ENCODE peak calls at places on chromosome 21, in nine cellular contexts. J is tibial artery, W is AG10803, H is fibroblast of lung, B is heart left ventricle, K is OCI-LY7, A is H9, M is AG09309, V is foreskin keratinocyte. D is an unnamed sample.

GRCh38 chr21:27423906-27424595 is 457.2 kb upstream of the ADAMTS5 start:
- DNase-seq in K (no peak), W (peak), M (peak), B (no peak), A (peak), V (peak), J (no peak), H (no peak), D (peak)

GRCh38 chr21:37636152-37636860 is 269.7 kb downstream of the DYRK1A start:
- DNase-seq in K (no peak), M (peak), H (peak), J (no peak), B (no peak), W (peak), A (no peak), V (peak), D (peak)

GRCh38 chr21:14120091-14120734 is 90.5 kb downstream of the LIPI start:
- DNase-seq in M (no peak), B (no peak), A (peak), H (no peak), W (peak), V (no peak), K (peak), J (no peak), D (no peak)

GRCh38 chr21:38311765-38312164 is 55.0 kb downstream of the KCNJ15 start:
- DNase-seq in M (no peak), B (no peak), V (no peak), H (no peak), W (peak), K (no peak), A (no peak), J (no peak), D (no peak)

GRCh38 chr21:24895885-24896734 is 711.2 kb downstream of the MRPL39 start:
- DNase-seq in K (no peak), A (no peak), B (no peak), H (peak), V (peak), J (no peak), M (no peak), W (peak), D (no peak)

GRCh38 chr21:38661296-38662223 is 144.2 kb upstream of the ETS2 start:
- DNase-seq in H (peak), W (peak), M (no peak), A (peak), B (peak), V (peak), K (no peak), J (peak), D (peak)

GRCh38 chr21:30044447-30045064 is 104.8 kb upstream of the GRIK1 start:
- DNase-seq in A (no peak), W (peak), M (no peak), H (peak), B (no peak), K (peak), J (no peak), V (peak), D (peak)

GRCh38 chr21:45999581-46000181 is 18.1 kb downstream of the COL6A1 start:
- DNase-seq in M (no peak), K (no peak), W (no peak), H (no peak), A (peak), V (no peak), B (no peak), J (peak), D (no peak)

GRCh38 chr21:31162827-31163226 is 124.6 kb upstream of the KRTAP19-8 start:
- DNase-seq in M (no peak), H (peak), A (no peak), K (no peak), W (peak), V (peak), B (no peak), J (no peak), D (peak)

GRCh38 chr21:28657576-28657975 is 335.1 kb downstream of the LTN1 start:
- DNase-seq in M (no peak), B (no peak), J (no peak), A (no peak), W (no peak), V (no peak), H (no peak), K (no peak), D (no peak)

GRCh38 chr21:23613014-23613413 is 1994.3 kb downstream of the MRPL39 start:
- DNase-seq in V (no peak), W (no peak), M (no peak), B (no peak), K (no peak), J (no peak), H (no peak), A (no peak), D (no peak)

GRCh38 chr21:37908691-37909090 is 7.6 kb downstream of the KCNJ6 start:
- DNase-seq in K (no peak), B (no peak), J (no peak), W (no peak), A (no peak), H (no peak), V (no peak), M (no peak), D (no peak)

GRCh38 chr21:41519806-41520559 is 12.0 kb upstream of the TMPRSS2 start:
- DNase-seq in W (no peak), M (no peak), J (no peak), A (no peak), K (no peak), V (no peak), B (no peak), H (no peak), D (no peak)

GRCh38 chr21:37762606-37763005 is 153.7 kb downstream of the KCNJ6 start:
- DNase-seq in M (no peak), A (no peak), J (no peak), W (peak), B (no peak), V (no peak), K (no peak), H (peak), D (no peak)

GRCh38 chr21:37006521-37007291 is at the start of gene RIPPLY3:
- DNase-seq in K (no peak), M (no peak), B (no peak), H (no peak), J (no peak), W (peak), V (peak), A (peak), D (no peak)

GRCh38 chr21:36773111-36773510 is 74.2 kb downstream of the SIM2 start:
- DNase-seq in K (no peak), W (peak), M (peak), H (peak), V (peak), A (no peak), J (peak), B (peak), D (peak)

GRCh38 chr21:14493731-14494130 is 52.4 kb downstream of the SAMSN1 start:
- DNase-seq in M (no peak), H (no peak), K (no peak), J (no peak), B (no peak), V (no peak), A (no peak), W (no peak), D (no peak)

GRCh38 chr21:45380566-45380965 is 24.4 kb upstream of the COL18A1 start:
- DNase-seq in A (no peak), W (no peak), J (peak), B (no peak), K (no peak), V (no peak), H (no peak), M (no peak), D (no peak)

GRCh38 chr21:45443595-45444181 is 38.7 kb downstream of the COL18A1 start:
- DNase-seq in W (no peak), M (no peak), A (no peak), B (no peak), H (no peak), K (no peak), V (no peak), J (no peak), D (no peak)

GRCh38 chr21:46438241-46438640 is 20.4 kb upstream of the DIP2A start:
- DNase-seq in H (no peak), M (no peak), V (no peak), K (no peak), A (no peak), B (no peak), J (no peak), W (no peak), D (no peak)

GRCh38 chr21:36188081-36188681 is 31.6 kb downstream of the DOP1B start:
- DNase-seq in M (no peak), B (peak), K (no peak), W (no peak), J (no peak), A (no peak), H (no peak), V (no peak), D (no peak)

GRCh38 chr21:28016571-28016970 is 976.1 kb downstream of the LTN1 start:
- DNase-seq in B (no peak), J (no peak), K (no peak), W (no peak), H (no peak), A (no peak), M (no peak), V (peak), D (no peak)

GRCh38 chr21:28804089-28804670 is 188.5 kb downstream of the LTN1 start:
- DNase-seq in K (no peak), B (no peak), J (peak), W (no peak), H (no peak), A (no peak), V (no peak), M (no peak), D (no peak)

GRCh38 chr21:38768385-38769071 is 37.2 kb upstream of the ETS2 start:
- DNase-seq in V (peak), J (no peak), H (peak), A (no peak), B (no peak), W (peak), M (no peak), K (peak), D (peak)

GRCh38 chr21:31255846-31256395 is 88.1 kb downstream of the TIAM1 start:
- DNase-seq in H (no peak), W (no peak), J (no peak), K (no peak), V (no peak), A (no peak), M (no peak), B (no peak), D (no peak)

GRCh38 chr21:46181436-46181835 is 2.8 kb downstream of the SPATC1L start:
- DNase-seq in B (no peak), V (no peak), A (peak), K (no peak), J (no peak), H (no peak), M (no peak), W (no peak), D (no peak)

GRCh38 chr21:17688912-17689874 is 76.5 kb upstream of the BTG3 start:
- DNase-seq in M (no peak), V (peak), J (no peak), W (no peak), H (no peak), K (peak), B (peak), A (peak), D (peak)

GRCh38 chr21:41631564-41632461 is 123.9 kb upstream of the TMPRSS2 start:
- DNase-seq in W (peak), B (no peak), A (no peak), V (peak), M (no peak), H (peak), J (no peak), K (no peak), D (no peak)

GRCh38 chr21:45423201-45423955 is 18.4 kb downstream of the COL18A1 start:
- DNase-seq in K (no peak), B (no peak), V (no peak), J (no peak), W (no peak), M (no peak), H (no peak), A (no peak), D (no peak)

GRCh38 chr21:18499761-18500376 is 96.3 kb upstream of the TMPRSS15 start:
- DNase-seq in K (peak), J (peak), H (peak), B (no peak), W (peak), V (no peak), A (no peak), M (no peak), D (peak)

GRCh38 chr21:27787046-27787445 is 820.2 kb upstream of the ADAMTS5 start:
- DNase-seq in V (peak), B (no peak), A (no peak), W (no peak), K (no peak), H (no peak), J (no peak), M (no peak), D (no peak)

GRCh38 chr21:27831177-27831576 is 864.3 kb upstream of the ADAMTS5 start:
- DNase-seq in M (no peak), V (no peak), J (no peak), K (no peak), A (no peak), B (no peak), W (peak), H (no peak), D (no peak)

GRCh38 chr21:20882462-20883415 is 115.5 kb upstream of the NCAM2 start:
- DNase-seq in B (no peak), K (peak), A (peak), J (no peak), H (peak), M (no peak), V (peak), W (no peak), D (peak)

GRCh38 chr21:45829566-45830147 is 151.9 kb upstream of the COL6A1 start:
- DNase-seq in K (no peak), A (peak), H (no peak), J (no peak), B (no peak), W (no peak), V (no peak), M (no peak), D (no peak)

GRCh38 chr21:38228115-38228514 is 28.7 kb upstream of the KCNJ15 start:
- DNase-seq in V (peak), H (no peak), M (no peak), K (no peak), A (peak), B (no peak), W (no peak), J (no peak), D (no peak)

GRCh38 chr21:16074950-16075489 is 345.2 kb downstream of the USP25 start:
- DNase-seq in J (no peak), M (no peak), B (no peak), A (no peak), W (no peak), K (no peak), V (no peak), H (no peak), D (no peak)

GRCh38 chr21:16071761-16072160 is 342.0 kb downstream of the USP25 start:
- DNase-seq in K (no peak), A (no peak), W (no peak), H (no peak), M (no peak), J (no peak), V (no peak), B (no peak), D (no peak)

GRCh38 chr21:16072176-16072575 is 342.4 kb downstream of the USP25 start:
- DNase-seq in H (no peak), W (no peak), M (no peak), B (no peak), A (no peak), K (no peak), J (no peak), V (no peak), D (no peak)

GRCh38 chr21:16072692-16073091 is 342.9 kb downstream of the USP25 start:
- DNase-seq in K (no peak), V (peak), W (peak), B (no peak), J (no peak), A (no peak), H (peak), M (peak), D (peak)

DNA sequence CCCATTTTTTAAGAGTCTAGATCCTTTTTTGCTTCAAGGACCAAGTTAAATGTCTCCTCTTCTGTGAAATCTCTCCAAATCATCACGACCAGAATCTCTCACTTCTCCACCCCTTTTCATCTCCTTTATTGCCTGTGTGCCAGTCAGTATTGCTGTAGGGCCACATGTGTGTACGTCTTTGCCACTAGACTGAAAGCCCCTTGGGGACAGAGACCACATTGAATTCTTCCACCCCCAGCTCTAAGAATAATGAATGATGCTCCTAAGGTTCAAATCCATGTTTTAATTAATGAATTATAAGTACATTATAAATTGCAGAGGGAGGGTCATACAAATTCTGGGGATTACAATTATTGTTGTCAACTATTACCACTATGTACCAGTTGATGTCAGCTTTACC is 343.8 kb downstream of the USP25 start:
- DNase-seq in A (no peak), V (no peak), M (no peak), W (no peak), K (no peak), B (no peak), J (no peak), H (no peak), D (no peak)
- TF ChIP-seq CTCF in A (no peak), V (no peak), M (no peak), W (no peak), K (no peak), B (no peak), J (no peak), H (no peak), D (no peak)

DNA sequence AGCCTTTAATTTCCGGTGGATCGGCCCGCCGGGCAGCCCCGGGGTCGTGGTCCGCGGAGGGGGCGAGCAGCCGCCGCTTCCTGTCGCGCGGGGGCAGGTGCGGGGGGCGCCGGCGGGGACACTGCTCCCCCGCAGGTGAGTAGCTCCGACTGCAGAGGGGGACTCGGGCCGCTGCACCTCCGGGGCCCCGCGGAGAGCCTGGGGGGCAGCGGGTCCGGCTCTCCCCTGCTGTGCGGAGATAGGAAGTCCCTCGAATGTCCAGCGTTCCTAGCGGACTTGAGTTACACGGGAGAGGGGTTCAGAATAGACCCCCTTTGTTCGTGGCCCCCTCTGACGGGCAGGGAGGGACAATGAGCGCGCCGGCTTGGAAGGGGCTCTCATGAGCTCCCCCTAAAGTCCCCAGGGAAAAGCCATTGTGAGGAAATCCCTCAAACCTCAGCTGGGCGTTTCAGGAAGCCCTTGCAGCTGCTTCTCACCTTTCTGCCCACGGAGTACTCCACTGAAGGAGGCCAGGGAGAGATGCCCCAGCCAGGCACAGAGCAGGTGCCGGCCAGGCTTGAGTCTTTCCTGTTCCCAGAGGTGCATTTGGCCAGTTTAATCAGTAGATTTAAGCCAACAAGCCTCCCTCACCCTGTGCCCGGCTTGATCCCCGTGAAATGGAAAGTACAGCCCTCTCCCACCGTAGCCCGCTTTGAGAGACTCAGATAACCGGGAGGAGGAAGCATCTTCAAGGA is 925 bp downstream of the PDE9A start:
- DNase-seq in K (peak), A (no peak), V (no peak), B (no peak), W (no peak), J (no peak), H (no peak), M (no peak), D (no peak)
- TF ChIP-seq CTCF in K (peak), A (peak), V (no peak), B (no peak), W (no peak), J (no peak), H (no peak), M (no peak), D (no peak)

GRCh38 chr21:39968010-39968409 is 100.8 kb downstream of the PCP4 start:
- DNase-seq in A (peak), V (no peak), K (no peak), J (no peak), W (no peak), B (no peak), M (no peak), H (no peak), D (no peak)
- TF ChIP-seq CTCF in A (peak), V (no peak), K (peak), J (no peak), W (no peak), B (no peak), M (no peak), H (no peak), D (no peak)

GRCh38 chr21:33378081-33378480 is 25.1 kb upstream of the IFNGR2 start:
- DNase-seq in V (no peak), B (no peak), W (no peak), M (no peak), K (no peak), A (no peak), J (no peak), H (no peak), D (no peak)

GRCh38 chr21:33377221-33377620 is 26.0 kb upstream of the IFNGR2 start:
- DNase-seq in V (no peak), A (no peak), J (no peak), M (no peak), K (no peak), H (no peak), B (no peak), W (no peak), D (no peak)

GRCh38 chr21:33383056-33383888 is 19.9 kb upstream of the IFNGR2 start:
- DNase-seq in A (peak), M (no peak), V (peak), H (peak), W (peak), K (peak), J (peak), B (peak), D (peak)

GRCh38 chr21:33384851-33385331 is 18.3 kb upstream of the IFNGR2 start:
- DNase-seq in K (peak), M (no peak), H (peak), V (no peak), B (no peak), A (no peak), J (no peak), W (no peak), D (no peak)

DNA sequence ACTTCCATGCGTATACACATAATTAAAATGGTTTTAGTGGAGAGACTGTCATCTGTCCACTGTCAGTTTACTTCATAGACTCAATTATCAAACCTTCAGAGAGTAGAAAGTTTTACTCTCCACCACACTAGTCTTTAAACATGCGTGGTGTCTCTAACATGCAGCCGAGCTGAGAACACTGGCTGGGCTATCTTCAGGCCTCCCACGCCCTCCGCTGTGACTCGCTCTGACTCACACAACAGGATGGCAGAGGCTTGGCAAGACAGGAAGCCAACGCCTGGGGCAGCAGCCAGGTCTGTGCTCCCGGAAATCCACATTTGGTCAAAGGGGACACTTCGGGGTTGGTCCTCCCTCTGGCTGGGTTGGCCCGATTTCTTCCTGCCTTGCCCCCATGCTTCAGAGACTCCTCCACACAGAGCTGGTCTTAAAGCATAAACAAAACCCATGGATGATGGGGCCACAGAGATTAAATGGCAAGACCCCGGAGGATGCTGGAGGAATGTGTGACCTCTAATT is 22.7 kb upstream of the IFNGR2 start:
- DNase-seq in K (peak), B (peak), J (peak), V (peak), A (peak), M (peak), W (peak), H (peak), D (peak)
- TF ChIP-seq CTCF in K (no peak), B (no peak), J (no peak), V (no peak), A (no peak), M (no peak), W (no peak), H (no peak), D (no peak)

GRCh38 chr21:34221331-34222030 is 142.3 kb upstream of the KCNE2 start:
- DNase-seq in A (no peak), H (no peak), K (no peak), B (no peak), V (no peak), J (no peak), W (no peak), M (no peak), D (no peak)
- TF ChIP-seq CTCF in A (no peak), H (no peak), K (no peak), B (no peak), V (no peak), J (no peak), W (no peak), M (no peak), D (no peak)

DNA sequence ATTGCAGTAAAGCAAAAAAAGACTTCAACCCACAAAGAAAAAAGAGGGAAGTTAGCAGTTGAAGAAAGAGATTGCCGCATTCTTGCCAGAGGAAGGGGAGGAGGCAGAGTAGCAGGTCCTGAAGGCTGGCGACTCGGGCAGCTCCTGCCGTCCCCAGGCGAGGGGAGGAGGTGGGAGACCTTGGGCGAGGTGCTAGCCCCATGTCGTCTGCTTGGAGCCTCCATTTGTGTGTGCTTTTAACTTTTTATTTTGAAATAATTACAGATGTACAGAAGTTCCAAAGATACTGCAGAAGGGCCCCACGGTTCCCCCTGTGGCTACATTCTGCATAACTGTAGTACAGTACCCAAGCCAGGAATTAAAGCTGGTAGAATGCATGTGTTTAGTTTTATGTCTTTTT is 6.8 kb downstream of the TRPM2 start:
- DNase-seq in W (no peak), B (no peak), V (no peak), J (no peak), K (no peak), H (no peak), A (no peak), M (no peak), D (no peak)
- TF ChIP-seq CTCF in W (no peak), B (no peak), V (no peak), J (no peak), K (peak), H (no peak), A (peak), M (no peak), D (peak)

D was measured in brain microvascular endothelial cell.